ENCODE peak calls at places on chromosomes 6 and 20, in seven cellular contexts. One of them, this sample, is unnamed.

GRCh38 chr6:134436281-134436815 is 118.4 kb upstream of the SGK1 start:
- DNase-seq in SJSA1: peak; percentile 95
- DNase-seq in mammary epithelial cell: peak; percentile 97
- DNase-seq in CD8-positive, alpha-beta T cell: no peak
- DNase-seq in hepatocyte: peak; percentile 71
- DNase-seq in body of pancreas: peak; percentile 56
- DNase-seq in mucosa of descending colon: no peak
- DNase-seq in this sample: peak; percentile 52

GRCh38 chr20:41359541-41360011 is 7.0 kb downstream of the EMILIN3 start:
- DNase-seq in SJSA1: no peak
- DNase-seq in mammary epithelial cell: no peak
- DNase-seq in CD8-positive, alpha-beta T cell: no peak
- DNase-seq in hepatocyte: no peak
- DNase-seq in body of pancreas: no peak
- DNase-seq in mucosa of descending colon: no peak
- DNase-seq in this sample: no peak

GRCh38 chr6:6466967-6467761 is 121.4 kb upstream of the LY86 start:
- DNase-seq in SJSA1: no peak
- DNase-seq in mammary epithelial cell: peak; percentile 94
- DNase-seq in CD8-positive, alpha-beta T cell: no peak
- DNase-seq in hepatocyte: peak; percentile 10
- DNase-seq in body of pancreas: no peak
- DNase-seq in mucosa of descending colon: no peak
- DNase-seq in this sample: no peak

GRCh38 chr6:63394656-63395308 is 75.0 kb upstream of the LGSN start:
- DNase-seq in SJSA1: no peak
- DNase-seq in mammary epithelial cell: no peak
- DNase-seq in CD8-positive, alpha-beta T cell: no peak
- DNase-seq in hepatocyte: no peak
- DNase-seq in body of pancreas: no peak
- DNase-seq in mucosa of descending colon: peak; percentile 46
- DNase-seq in this sample: no peak

GRCh38 chr6:487956-488355 is 96.4 kb downstream of the IRF4 start:
- DNase-seq in SJSA1: no peak
- DNase-seq in mammary epithelial cell: no peak
- DNase-seq in CD8-positive, alpha-beta T cell: no peak
- DNase-seq in hepatocyte: no peak
- DNase-seq in body of pancreas: no peak
- DNase-seq in mucosa of descending colon: no peak
- DNase-seq in this sample: peak; percentile 54

GRCh38 chr6:2132416-2132815 is 113.0 kb downstream of the GMDS start:
- DNase-seq in SJSA1: no peak
- DNase-seq in mammary epithelial cell: peak; percentile 78
- DNase-seq in CD8-positive, alpha-beta T cell: no peak
- DNase-seq in hepatocyte: no peak
- DNase-seq in body of pancreas: peak; percentile 71
- DNase-seq in mucosa of descending colon: no peak
- DNase-seq in this sample: no peak

GRCh38 chr6:44935693-44936300 is 392.3 kb upstream of the RUNX2 start:
- DNase-seq in SJSA1: no peak
- DNase-seq in mammary epithelial cell: no peak
- DNase-seq in CD8-positive, alpha-beta T cell: no peak
- DNase-seq in hepatocyte: no peak
- DNase-seq in body of pancreas: no peak
- DNase-seq in mucosa of descending colon: no peak
- DNase-seq in this sample: no peak

GRCh38 chr6:157773248-157773773 is 49.7 kb upstream of the SNX9 start:
- DNase-seq in SJSA1: no peak
- DNase-seq in mammary epithelial cell: no peak
- DNase-seq in CD8-positive, alpha-beta T cell: no peak
- DNase-seq in hepatocyte: no peak
- DNase-seq in body of pancreas: no peak
- DNase-seq in mucosa of descending colon: no peak
- DNase-seq in this sample: no peak

GRCh38 chr6:94751641-94752329 is 825.5 kb upstream of the MANEA start:
- DNase-seq in SJSA1: no peak
- DNase-seq in mammary epithelial cell: peak; percentile 19
- DNase-seq in CD8-positive, alpha-beta T cell: no peak
- DNase-seq in hepatocyte: no peak
- DNase-seq in body of pancreas: no peak
- DNase-seq in mucosa of descending colon: no peak
- DNase-seq in this sample: no peak

GRCh38 chr20:17177341-17177740 is 49.5 kb upstream of the PCSK2 start:
- DNase-seq in SJSA1: no peak
- DNase-seq in mammary epithelial cell: no peak
- DNase-seq in CD8-positive, alpha-beta T cell: no peak
- DNase-seq in hepatocyte: peak; percentile 16
- DNase-seq in body of pancreas: no peak
- DNase-seq in mucosa of descending colon: no peak
- DNase-seq in this sample: no peak

GRCh38 chr6:10441004-10441654 is 26.3 kb upstream of the TFAP2A start:
- DNase-seq in SJSA1: peak; percentile 90
- DNase-seq in mammary epithelial cell: peak; percentile 97
- DNase-seq in CD8-positive, alpha-beta T cell: no peak
- DNase-seq in hepatocyte: peak; percentile 89
- DNase-seq in body of pancreas: no peak
- DNase-seq in mucosa of descending colon: no peak
- DNase-seq in this sample: no peak

GRCh38 chr6:158795516-158795915 is 23.7 kb downstream of the EZR start:
- DNase-seq in SJSA1: no peak
- DNase-seq in mammary epithelial cell: no peak
- DNase-seq in CD8-positive, alpha-beta T cell: no peak
- DNase-seq in hepatocyte: no peak
- DNase-seq in body of pancreas: no peak
- DNase-seq in mucosa of descending colon: no peak
- DNase-seq in this sample: no peak
- H3K4me1 ChIP-seq in SJSA1: peaks cover 24% of the 10 kb centered on the region
- H3K4me1 ChIP-seq in mammary epithelial cell: peaks cover 33% of the 10 kb centered on the region
- H3K4me1 ChIP-seq in CD8-positive, alpha-beta T cell: peaks cover 75% of the 10 kb centered on the region
- H3K4me1 ChIP-seq in hepatocyte: peaks cover 47% of the 10 kb centered on the region
- H3K4me1 ChIP-seq in body of pancreas: peaks cover 83% of the 10 kb centered on the region
- H3K4me1 ChIP-seq in mucosa of descending colon: peaks cover 62% of the 10 kb centered on the region
- H3K4me1 ChIP-seq in this sample: peaks cover 8% of the 10 kb centered on the region

DNA sequence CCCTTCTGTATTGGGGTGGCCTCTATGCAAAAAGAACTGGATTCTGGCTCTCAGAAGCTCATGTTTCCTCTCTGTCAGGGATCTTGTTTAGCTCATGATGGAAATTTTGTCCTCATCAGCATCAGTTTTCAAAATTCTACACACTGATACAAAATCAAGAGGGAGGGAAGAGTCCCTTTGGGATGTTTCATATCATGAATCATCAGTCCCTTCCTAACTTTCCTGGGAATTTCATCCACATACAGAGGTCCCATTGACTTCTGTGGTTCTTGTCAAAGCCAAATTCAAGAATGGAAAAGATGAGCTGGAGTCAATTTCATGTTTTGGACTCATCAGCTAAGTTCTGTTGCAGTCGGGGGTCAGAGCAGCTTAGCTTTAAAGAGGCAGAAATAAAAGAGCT is 21.4 kb upstream of the TMEM14A start:
- DNase-seq in SJSA1: no peak
- DNase-seq in mammary epithelial cell: no peak
- DNase-seq in CD8-positive, alpha-beta T cell: no peak
- DNase-seq in hepatocyte: no peak
- DNase-seq in body of pancreas: no peak
- DNase-seq in mucosa of descending colon: no peak
- DNase-seq in this sample: no peak
- H3K4me1 ChIP-seq in SJSA1: peaks cover 17% of the 10 kb centered on the region
- H3K4me1 ChIP-seq in mammary epithelial cell: no peaks in the 10 kb centered on the region
- H3K4me1 ChIP-seq in CD8-positive, alpha-beta T cell: no peaks in the 10 kb centered on the region
- H3K4me1 ChIP-seq in hepatocyte: peaks cover 8% of the 10 kb centered on the region
- H3K4me1 ChIP-seq in body of pancreas: no peaks in the 10 kb centered on the region
- H3K4me1 ChIP-seq in mucosa of descending colon: no peaks in the 10 kb centered on the region
- H3K4me1 ChIP-seq in this sample: no peaks in the 10 kb centered on the region

GRCh38 chr6:31732029-31732428 is 2.9 kb upstream of the DDAH2 start:
- DNase-seq in SJSA1: no peak
- DNase-seq in mammary epithelial cell: no peak
- DNase-seq in CD8-positive, alpha-beta T cell: no peak
- DNase-seq in hepatocyte: no peak
- DNase-seq in body of pancreas: no peak
- DNase-seq in mucosa of descending colon: no peak
- DNase-seq in this sample: no peak
- H3K4me1 ChIP-seq in SJSA1: peaks cover 37% of the 10 kb centered on the region
- H3K4me1 ChIP-seq in mammary epithelial cell: peaks cover 30% of the 10 kb centered on the region
- H3K4me1 ChIP-seq in CD8-positive, alpha-beta T cell: peaks cover 48% of the 10 kb centered on the region
- H3K4me1 ChIP-seq in hepatocyte: peaks cover 25% of the 10 kb centered on the region
- H3K4me1 ChIP-seq in body of pancreas: peaks cover 53% of the 10 kb centered on the region
- H3K4me1 ChIP-seq in mucosa of descending colon: peaks cover 31% of the 10 kb centered on the region
- H3K4me1 ChIP-seq in this sample: no peaks in the 10 kb centered on the region

DNA sequence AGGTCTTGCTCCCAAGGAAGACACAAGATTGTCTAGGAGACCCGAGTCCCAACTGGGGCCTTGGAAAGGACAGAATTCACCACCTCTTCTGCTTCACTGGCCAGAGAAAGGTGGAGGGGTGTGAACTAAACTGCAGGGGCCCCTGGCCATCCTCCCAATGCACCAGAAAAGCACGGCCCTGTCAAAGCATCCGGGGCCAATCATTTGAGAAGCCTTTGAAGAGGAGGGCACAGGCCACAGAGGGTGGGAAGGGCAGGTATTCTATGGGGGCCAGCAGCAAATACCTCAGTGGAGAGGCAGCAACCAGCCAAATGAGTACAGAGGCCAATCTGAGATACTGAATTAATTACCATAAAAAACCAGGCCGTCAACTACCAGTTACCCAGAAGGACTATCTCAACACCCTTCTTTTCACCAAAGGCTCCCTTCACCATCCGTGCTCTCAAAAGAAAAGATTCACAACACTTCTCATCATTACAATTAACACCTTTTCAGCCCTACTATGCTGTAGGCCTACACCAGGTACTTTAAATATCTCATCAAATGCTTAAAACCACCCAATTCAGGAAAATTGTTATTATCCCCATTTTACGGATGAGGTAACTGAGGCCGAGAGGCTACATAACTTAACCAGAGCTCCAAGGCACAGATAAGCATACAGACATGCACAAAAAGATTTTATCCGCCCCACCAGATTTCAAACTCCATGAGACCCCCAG is 50.7 kb downstream of the TRERF1 start:
- DNase-seq in SJSA1: no peak
- DNase-seq in mammary epithelial cell: no peak
- DNase-seq in CD8-positive, alpha-beta T cell: peak; percentile 42
- DNase-seq in hepatocyte: no peak
- DNase-seq in body of pancreas: no peak
- DNase-seq in mucosa of descending colon: no peak
- DNase-seq in this sample: no peak
- H3K4me1 ChIP-seq in SJSA1: peaks cover 32% of the 10 kb centered on the region
- H3K4me1 ChIP-seq in mammary epithelial cell: peaks cover 45% of the 10 kb centered on the region
- H3K4me1 ChIP-seq in CD8-positive, alpha-beta T cell: peaks cover 61% of the 10 kb centered on the region
- H3K4me1 ChIP-seq in hepatocyte: peaks cover 17% of the 10 kb centered on the region
- H3K4me1 ChIP-seq in body of pancreas: no peaks in the 10 kb centered on the region
- H3K4me1 ChIP-seq in mucosa of descending colon: peaks cover 18% of the 10 kb centered on the region
- H3K4me1 ChIP-seq in this sample: no peaks in the 10 kb centered on the region

DNA sequence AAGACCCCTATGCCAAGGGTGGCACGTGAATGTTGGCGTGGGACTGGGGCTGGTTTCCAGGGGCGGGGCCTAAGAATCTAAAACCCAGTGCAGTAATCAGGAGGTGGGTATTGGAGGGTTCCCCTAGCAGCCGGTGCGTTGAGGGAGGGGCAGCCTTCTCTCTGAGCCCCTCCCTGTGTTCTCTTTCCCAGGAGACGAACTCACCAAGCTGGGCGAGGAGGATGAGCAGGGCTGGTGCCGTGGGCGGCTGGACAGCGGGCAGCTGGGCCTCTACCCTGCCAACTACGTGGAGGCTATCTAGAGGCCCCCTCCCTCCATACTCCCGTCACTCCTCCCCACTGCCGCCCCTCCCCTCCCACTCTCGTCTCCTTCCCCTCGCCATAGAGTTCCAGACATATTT is 23.9 kb downstream of the SPDEF start:
- DNase-seq in SJSA1: no peak
- DNase-seq in mammary epithelial cell: no peak
- DNase-seq in CD8-positive, alpha-beta T cell: no peak
- DNase-seq in hepatocyte: no peak
- DNase-seq in body of pancreas: no peak
- DNase-seq in mucosa of descending colon: no peak
- DNase-seq in this sample: no peak
- H3K4me1 ChIP-seq in SJSA1: peaks cover 2% of the 10 kb centered on the region
- H3K4me1 ChIP-seq in mammary epithelial cell: peaks cover 3% of the 10 kb centered on the region
- H3K4me1 ChIP-seq in CD8-positive, alpha-beta T cell: no peaks in the 10 kb centered on the region
- H3K4me1 ChIP-seq in hepatocyte: peaks cover 9% of the 10 kb centered on the region
- H3K4me1 ChIP-seq in body of pancreas: peaks cover 11% of the 10 kb centered on the region
- H3K4me1 ChIP-seq in mucosa of descending colon: peaks cover 26% of the 10 kb centered on the region
- H3K4me1 ChIP-seq in this sample: no peaks in the 10 kb centered on the region

GRCh38 chr20:62830251-62830650 is 13.4 kb downstream of the COL9A3 start:
- DNase-seq in SJSA1: no peak
- DNase-seq in mammary epithelial cell: no peak
- DNase-seq in CD8-positive, alpha-beta T cell: no peak
- DNase-seq in hepatocyte: no peak
- DNase-seq in body of pancreas: no peak
- DNase-seq in mucosa of descending colon: peak; percentile 31
- DNase-seq in this sample: no peak

GRCh38 chr20:62828551-62829230 is 11.8 kb downstream of the COL9A3 start:
- DNase-seq in SJSA1: no peak
- DNase-seq in mammary epithelial cell: no peak
- DNase-seq in CD8-positive, alpha-beta T cell: no peak
- DNase-seq in hepatocyte: no peak
- DNase-seq in body of pancreas: no peak
- DNase-seq in mucosa of descending colon: no peak
- DNase-seq in this sample: peak; percentile 11

GRCh38 chr20:62828051-62828450 is 11.2 kb downstream of the COL9A3 start:
- DNase-seq in SJSA1: no peak
- DNase-seq in mammary epithelial cell: no peak
- DNase-seq in CD8-positive, alpha-beta T cell: no peak
- DNase-seq in hepatocyte: no peak
- DNase-seq in body of pancreas: no peak
- DNase-seq in mucosa of descending colon: no peak
- DNase-seq in this sample: no peak

GRCh38 chr20:62830821-62831220 is 14.0 kb downstream of the COL9A3 start:
- DNase-seq in SJSA1: no peak
- DNase-seq in mammary epithelial cell: no peak
- DNase-seq in CD8-positive, alpha-beta T cell: no peak
- DNase-seq in hepatocyte: no peak
- DNase-seq in body of pancreas: no peak
- DNase-seq in mucosa of descending colon: peak; percentile 45
- DNase-seq in this sample: peak; percentile 15

GRCh38 chr20:62829231-62830230 is 12.7 kb downstream of the COL9A3 start:
- DNase-seq in SJSA1: no peak
- DNase-seq in mammary epithelial cell: no peak
- DNase-seq in CD8-positive, alpha-beta T cell: no peak
- DNase-seq in hepatocyte: no peak
- DNase-seq in body of pancreas: no peak
- DNase-seq in mucosa of descending colon: peak; percentile 30
- DNase-seq in this sample: no peak
- H3K4me1 ChIP-seq in SJSA1: peaks cover 2% of the 10 kb centered on the region
- H3K4me1 ChIP-seq in mammary epithelial cell: peaks cover 21% of the 10 kb centered on the region
- H3K4me1 ChIP-seq in CD8-positive, alpha-beta T cell: peaks cover 3% of the 10 kb centered on the region
- H3K4me1 ChIP-seq in hepatocyte: peaks cover 9% of the 10 kb centered on the region
- H3K4me1 ChIP-seq in body of pancreas: peaks cover 34% of the 10 kb centered on the region
- H3K4me1 ChIP-seq in mucosa of descending colon: peaks cover 27% of the 10 kb centered on the region
- H3K4me1 ChIP-seq in this sample: peaks cover 17% of the 10 kb centered on the region